ENCODE peak calls at places on chromosomes 11 and 22, in nine cellular contexts. Z is A549; M is heart right ventricle; I is BE2C; P is sigmoid colon; V is neural progenitor cell; Q is naive thymus-derived CD4-positive, alpha-beta T cell; E is SK-N-MC; G is IMR-90. F is an unnamed sample. For H3K9me3, the result is how much of the 10 kb centered on the place peaks cover.

GRCh38 chr11:61429346-61429690 is 457 bp downstream of the CPSF7 start:
- DNase-seq in Z (peak), M (peak), I (peak), P (peak), V (peak), Q (no peak), E (no peak), G (peak), F (peak)

GRCh38 chr11:92168936-92169335 is 55.7 kb upstream of the FAT3 start:
- DNase-seq in Z (no peak), M (no peak), I (no peak), P (no peak), V (no peak), Q (no peak), E (no peak), G (no peak), F (no peak)

GRCh38 chr22:42291287-42291686 is 20.8 kb upstream of the TCF20 start:
- DNase-seq in Z (no peak), M (no peak), I (no peak), P (no peak), V (no peak), Q (no peak), E (no peak), G (no peak), F (no peak)

GRCh38 chr11:121473064-121473777 is 20.5 kb upstream of the SORL1-AS1 start:
- DNase-seq in Z (no peak), M (no peak), I (no peak), P (no peak), V (no peak), Q (no peak), E (no peak), G (peak), F (no peak)

GRCh38 chr11:67071420-67072284 is 15.0 kb downstream of the RHOD start:
- DNase-seq in Z (peak), M (peak), I (peak), P (peak), V (peak), Q (peak), E (no peak), G (peak), F (peak)

GRCh38 chr22:38832005-38832978 is 11.5 kb downstream of the NPTXR start:
- DNase-seq in Z (no peak), M (no peak), I (no peak), P (peak), V (no peak), Q (no peak), E (no peak), G (no peak), F (no peak)

GRCh38 chr22:27107824-27108223 is 450.4 kb downstream of the MIAT start:
- DNase-seq in Z (peak), M (peak), I (peak), P (peak), V (no peak), Q (no peak), E (no peak), G (peak), F (no peak)

GRCh38 chr11:76822406-76822805 is 38.3 kb upstream of the ACER3 start:
- DNase-seq in Z (no peak), M (no peak), I (no peak), P (no peak), V (no peak), Q (no peak), E (no peak), G (no peak), F (no peak)

GRCh38 chr22:29722151-29722550 is 2.3 kb downstream of the CABP7 start:
- DNase-seq in Z (no peak), M (no peak), I (peak), P (no peak), V (no peak), Q (no peak), E (no peak), G (no peak), F (no peak)

GRCh38 chr11:129451524-129451923 is 75.9 kb downstream of the BARX2 start:
- DNase-seq in Z (no peak), M (no peak), I (no peak), P (no peak), V (no peak), Q (no peak), E (no peak), G (no peak), F (no peak)

GRCh38 chr11:47847892-47848635 is at the start of gene NUP160:
- DNase-seq in Z (peak), M (peak), I (peak), P (peak), V (peak), Q (peak), E (no peak), G (peak), F (peak)

GRCh38 chr11:58675344-58676155 is 53.1 kb downstream of the CNTF start:
- DNase-seq in Z (peak), M (peak), I (peak), P (peak), V (peak), Q (peak), E (peak), G (peak), F (peak)

DNA sequence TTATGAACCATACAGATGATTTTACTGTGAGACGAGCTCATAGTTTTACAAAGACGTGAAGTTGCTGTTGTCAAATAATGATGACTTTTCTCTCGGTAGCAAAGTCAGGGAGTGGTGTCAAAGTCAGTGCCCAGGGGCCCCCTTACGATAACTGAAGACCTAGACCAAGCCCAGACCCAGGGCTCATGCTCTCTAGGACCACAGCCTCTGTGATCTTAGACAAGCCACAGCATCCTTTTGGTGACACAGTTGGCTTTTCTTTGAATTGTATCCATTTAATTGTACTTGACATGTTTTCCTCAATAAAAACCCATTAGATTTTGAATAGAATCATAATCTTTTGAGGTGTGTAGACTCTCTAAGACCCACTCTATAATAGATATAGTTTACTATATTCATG is 17.9 kb upstream of the POGLUT3 start:
- DNase-seq in Z (no peak), M (no peak), I (no peak), P (no peak), V (no peak), Q (no peak), E (no peak), G (no peak), F (no peak)
- H3K9me3 ChIP-seq in Z (under half), M (under half), I (under half), P (under half), V (under half), Q (under half), E (under half), G (under half), F (under half)

GRCh38 chr11:29826878-29827277 is 190.0 kb downstream of the KCNA4 start:
- DNase-seq in Z (no peak), M (no peak), I (no peak), P (no peak), V (no peak), Q (no peak), E (no peak), G (no peak), F (no peak)
- H3K9me3 ChIP-seq in Z (under half), M (under half), I (under half), P (under half), V (under half), Q (under half), E (under half), G (under half), F (under half)

GRCh38 chr11:35059040-35059439 is 79.9 kb upstream of the CD44 start:
- DNase-seq in Z (no peak), M (no peak), I (no peak), P (no peak), V (no peak), Q (no peak), E (no peak), G (no peak), F (no peak)

GRCh38 chr11:35058318-35058717 is 80.7 kb upstream of the CD44 start:
- DNase-seq in Z (no peak), M (no peak), I (no peak), P (no peak), V (no peak), Q (no peak), E (no peak), G (no peak), F (no peak)

GRCh38 chr11:35061516-35062440 is 77.2 kb upstream of the CD44 start:
- DNase-seq in Z (peak), M (no peak), I (no peak), P (no peak), V (no peak), Q (no peak), E (no peak), G (no peak), F (no peak)

GRCh38 chr11:35050596-35050995 is 88.4 kb upstream of the CD44 start:
- DNase-seq in Z (no peak), M (no peak), I (no peak), P (no peak), V (no peak), Q (no peak), E (no peak), G (no peak), F (no peak)

DNA sequence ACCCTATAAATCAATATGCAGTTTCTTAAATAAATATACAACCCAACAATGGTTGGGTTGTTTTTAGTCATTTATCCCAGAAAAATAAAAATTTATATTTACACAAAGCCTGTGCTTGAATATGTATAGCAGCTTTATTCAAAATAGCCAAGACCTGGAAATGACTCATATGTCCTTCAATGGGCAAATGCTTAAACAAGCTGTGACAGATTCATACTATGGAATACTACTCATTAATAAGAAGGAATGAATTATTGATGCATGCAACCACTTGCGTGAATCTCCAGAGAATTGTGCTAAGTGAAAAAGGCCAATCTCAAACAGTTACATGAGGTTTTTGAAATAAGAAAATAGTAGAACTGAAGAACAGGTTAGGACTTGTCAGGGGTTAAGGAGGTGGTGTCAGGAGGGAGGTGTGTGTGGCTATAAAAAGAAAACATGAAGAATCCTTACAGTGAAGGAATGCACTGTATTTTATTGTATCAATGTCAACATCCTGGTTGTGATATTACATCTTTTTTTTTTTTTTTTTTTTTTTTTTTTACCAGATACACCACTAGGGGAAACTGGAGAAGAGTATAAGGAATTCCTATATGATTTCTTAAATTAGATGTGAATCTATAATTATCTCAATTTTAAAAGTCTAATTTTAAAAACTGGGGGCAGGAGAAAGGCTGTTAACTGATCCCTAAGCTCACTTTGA is 82.4 kb upstream of the CD44 start:
- DNase-seq in Z (no peak), M (no peak), I (no peak), P (no peak), V (no peak), Q (no peak), E (no peak), G (peak), F (no peak)
- H3K9me3 ChIP-seq in Z (under half), M (under half), I (under half), P (under half), V (under half), Q (under half), E (under half), G (under half), F (under half)

DNA sequence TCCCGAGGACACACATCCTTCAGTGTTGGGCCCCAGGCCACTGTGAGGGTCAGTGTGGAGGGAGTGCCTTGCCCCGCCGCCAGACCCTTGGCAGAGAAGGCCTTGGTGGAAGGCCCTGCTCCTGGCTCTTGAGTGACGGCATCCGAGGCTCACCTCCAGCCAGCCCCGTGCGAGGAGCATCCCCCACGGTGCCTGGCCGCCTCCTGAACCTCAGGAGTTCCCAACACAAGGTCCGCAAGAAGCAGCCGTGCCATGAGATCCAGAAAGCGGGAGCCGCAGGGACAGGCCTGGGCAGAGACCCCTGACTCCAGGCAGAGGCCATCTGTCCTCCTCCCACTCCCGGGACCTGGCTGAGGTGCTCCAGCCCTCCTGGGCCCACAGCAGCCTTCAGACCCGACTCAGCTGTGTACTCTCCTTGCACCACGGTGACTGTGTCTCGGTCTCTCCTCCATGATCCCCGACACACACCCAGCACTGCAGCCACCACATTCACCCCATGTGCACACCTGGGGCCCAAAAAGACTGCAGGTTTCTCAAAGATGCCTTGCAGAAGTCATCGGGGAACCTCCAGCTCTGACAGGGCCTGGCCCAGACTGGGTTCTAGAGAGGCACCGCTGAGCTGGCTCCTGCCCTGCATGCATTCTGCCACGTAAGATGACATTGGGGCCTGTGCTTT is 870.2 kb downstream of the BRD1 start:
- DNase-seq in Z (no peak), M (no peak), I (no peak), P (no peak), V (no peak), Q (no peak), E (no peak), G (no peak), F (no peak)
- H3K9me3 ChIP-seq in Z (under half), M (under half), I (under half), P (under half), V (under half), Q (under half), E (under half), G (half or more), F (under half)

GRCh38 chr11:14551380-14551779 is 31.2 kb upstream of the PSMA1 start:
- DNase-seq in Z (no peak), M (no peak), I (no peak), P (no peak), V (no peak), Q (no peak), E (no peak), G (no peak), F (no peak)

GRCh38 chr11:14546672-14547071 is 26.5 kb upstream of the PSMA1 start:
- DNase-seq in Z (no peak), M (no peak), I (no peak), P (no peak), V (no peak), Q (no peak), E (no peak), G (no peak), F (no peak)

GRCh38 chr11:14552089-14552488 is 31.9 kb upstream of the PSMA1 start:
- DNase-seq in Z (no peak), M (no peak), I (no peak), P (no peak), V (no peak), Q (no peak), E (no peak), G (no peak), F (no peak)

GRCh38 chr11:14547440-14547839 is 27.3 kb upstream of the PSMA1 start:
- DNase-seq in Z (no peak), M (no peak), I (no peak), P (no peak), V (no peak), Q (no peak), E (no peak), G (no peak), F (no peak)

GRCh38 chr11:14549891-14550290 is 29.7 kb upstream of the PSMA1 start:
- DNase-seq in Z (no peak), M (no peak), I (no peak), P (no peak), V (no peak), Q (no peak), E (no peak), G (no peak), F (no peak)
- H3K9me3 ChIP-seq in Z (under half), M (under half), I (under half), P (under half), V (under half), Q (under half), E (under half), G (under half), F (under half)

DNA sequence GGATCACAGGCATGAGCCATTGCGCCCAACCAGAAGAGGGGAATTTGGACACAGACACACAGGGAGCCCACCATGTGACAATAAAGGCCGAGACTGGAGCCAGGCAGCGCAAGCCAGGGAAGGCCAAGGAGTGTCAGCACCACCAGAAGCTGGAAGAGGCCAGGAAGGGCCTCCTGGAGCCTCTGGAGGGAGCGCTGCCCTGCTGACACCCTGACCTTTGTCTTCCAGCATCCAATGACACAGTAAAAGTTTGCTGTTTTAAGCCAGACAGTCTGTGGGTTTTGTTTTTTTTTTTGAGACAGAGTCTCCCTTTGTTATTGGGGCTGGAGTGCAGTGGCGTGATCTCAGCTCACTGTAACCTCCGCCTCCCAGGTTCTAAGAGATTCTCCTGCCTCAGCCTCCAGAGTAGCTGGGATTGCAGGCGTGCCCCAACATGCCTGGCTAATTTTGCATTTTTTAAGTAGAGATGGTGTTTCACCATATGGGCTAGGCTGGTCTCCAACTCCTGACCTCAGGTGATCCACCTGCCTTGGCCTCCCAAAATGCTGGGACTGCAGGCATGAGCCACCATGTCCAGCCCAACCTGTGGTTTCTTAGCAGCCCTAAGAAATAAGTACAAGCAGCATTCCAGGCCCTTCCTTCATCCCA is 215.8 kb downstream of the CTTN start:
- DNase-seq in Z (no peak), M (no peak), I (no peak), P (no peak), V (no peak), Q (no peak), E (no peak), G (no peak), F (no peak)
- H3K9me3 ChIP-seq in Z (under half), M (under half), I (under half), P (under half), V (under half), Q (under half), E (under half), G (under half), F (under half)

DNA sequence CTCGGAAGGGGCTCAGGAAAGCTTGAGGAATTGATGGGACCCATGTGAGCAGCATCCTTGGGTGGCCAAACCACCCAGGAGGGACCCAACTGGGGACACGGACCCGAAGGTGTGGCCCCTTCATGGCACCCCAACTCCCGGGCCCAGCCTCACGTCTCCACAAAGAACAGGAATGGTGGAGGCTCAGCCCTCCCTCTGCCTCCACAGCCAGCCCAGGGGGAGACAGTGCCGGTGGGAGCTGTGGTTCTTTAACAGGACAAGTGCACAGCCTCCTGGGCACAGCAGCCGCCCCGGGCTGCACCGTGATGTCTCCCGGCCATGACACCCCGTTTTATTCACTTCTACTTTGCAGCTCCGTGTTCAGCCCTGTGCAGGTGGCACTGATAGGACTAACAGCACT is 587.2 kb downstream of the BRD1 start:
- DNase-seq in Z (no peak), M (no peak), I (no peak), P (no peak), V (no peak), Q (no peak), E (no peak), G (no peak), F (no peak)
- H3K9me3 ChIP-seq in Z (under half), M (under half), I (under half), P (under half), V (under half), Q (under half), E (under half), G (half or more), F (under half)

DNA sequence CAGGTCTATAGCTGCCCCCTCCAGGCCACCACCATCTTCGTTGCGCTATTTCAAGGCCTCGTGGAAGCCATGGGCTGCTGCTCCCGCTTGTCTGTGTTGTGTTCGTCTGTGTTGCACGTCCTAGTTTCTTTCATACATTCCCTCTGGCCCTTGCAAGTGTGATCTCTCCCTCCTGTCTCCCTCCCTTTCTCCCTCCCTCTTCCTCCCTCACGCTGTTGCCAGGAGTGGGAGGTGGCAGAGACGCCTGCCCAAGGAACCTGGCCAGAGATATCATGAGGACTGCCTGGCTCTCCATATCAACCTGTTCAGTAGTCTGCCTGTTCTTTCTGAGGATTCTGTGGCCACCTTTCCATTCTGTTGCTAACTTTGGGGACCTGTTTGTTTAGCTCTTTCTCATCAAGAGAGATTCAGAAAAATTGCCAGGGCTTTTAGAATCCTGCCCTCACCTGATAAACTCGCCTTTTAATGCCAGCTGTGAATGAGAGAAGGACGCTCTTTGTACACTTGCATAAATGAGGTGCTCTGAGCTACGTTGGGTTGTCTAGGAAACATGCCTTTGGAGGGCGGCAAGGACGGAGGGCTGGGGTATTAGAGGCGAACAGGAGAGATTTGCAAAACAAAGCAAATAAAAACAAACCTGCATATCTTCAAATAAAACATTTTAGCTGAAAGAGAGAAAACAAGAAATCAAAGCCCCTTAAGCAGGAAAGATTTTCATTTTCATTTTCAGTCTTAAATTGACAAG is 185.2 kb downstream of the TBC1D22A start:
- DNase-seq in Z (no peak), M (no peak), I (no peak), P (no peak), V (no peak), Q (no peak), E (no peak), G (no peak), F (no peak)
- H3K9me3 ChIP-seq in Z (under half), M (under half), I (under half), P (under half), V (under half), Q (under half), E (under half), G (under half), F (under half)

F was measured in T-helper 17 cell.